ENCODE peak calls at places on chromosomes 7 and 10, in four cellular contexts. X is GM23338, J is neural progenitor cell, Q is GM23248. U is an unnamed sample.

GRCh38 chr7:7808156-7808555 is 89.7 kb upstream of the RPA3 start:
- DNase-seq in X (no peak), J (no peak), Q (peak), U (no peak)

GRCh38 chr10:71631007-71631859 is 88.3 kb downstream of the C10orf105 start:
- DNase-seq in X (peak), Q (no peak), J (peak), U (no peak)

GRCh38 chr10:74056081-74056818 is 58.3 kb downstream of the VCL start:
- DNase-seq in Q (peak), X (no peak), J (no peak), U (no peak)

GRCh38 chr7:138226001-138226476 is 149.8 kb downstream of the AKR1D1 start:
- DNase-seq in X (no peak), Q (peak), J (no peak), U (no peak)

GRCh38 chr10:75424553-75424952 is 6.9 kb upstream of the LRMDA start:
- DNase-seq in X (no peak), Q (no peak), J (no peak), U (no peak)

GRCh38 chr7:18861514-18861913 is 255.9 kb downstream of the TWIST1 start:
- DNase-seq in J (no peak), Q (peak), X (no peak), U (no peak)

GRCh38 chr10:326350-326749 is 191.1 kb downstream of the ZMYND11 start:
- DNase-seq in X (no peak), Q (no peak), J (peak), U (no peak)

GRCh38 chr10:3067859-3068179 is 471 bp downstream of the PFKP start:
- DNase-seq in J (peak), X (peak), Q (no peak), U (peak)

GRCh38 chr10:18021725-18022480 is 70.2 kb downstream of the SLC39A12 start:
- DNase-seq in Q (no peak), X (no peak), J (no peak), U (no peak)

GRCh38 chr7:108016841-108017775 is 14.1 kb upstream of the LAMB1 start:
- DNase-seq in J (no peak), X (peak), Q (peak), U (peak)

GRCh38 chr10:61623101-61623500 is 39.6 kb upstream of the CABCOCO1 start:
- DNase-seq in X (no peak), J (no peak), Q (no peak), U (no peak)

GRCh38 chr7:29853072-29853471 is 46.8 kb downstream of the WIPF3 start:
- DNase-seq in Q (no peak), J (no peak), X (no peak), U (no peak)

GRCh38 chr7:78562191-78562590 is 763.6 kb downstream of the PHTF2 start:
- DNase-seq in Q (peak), X (no peak), J (no peak), U (no peak)

GRCh38 chr7:96316949-96317348 is 4.9 kb downstream of the SLC25A13 start:
- DNase-seq in Q (no peak), J (no peak), X (peak), U (no peak)

DNA sequence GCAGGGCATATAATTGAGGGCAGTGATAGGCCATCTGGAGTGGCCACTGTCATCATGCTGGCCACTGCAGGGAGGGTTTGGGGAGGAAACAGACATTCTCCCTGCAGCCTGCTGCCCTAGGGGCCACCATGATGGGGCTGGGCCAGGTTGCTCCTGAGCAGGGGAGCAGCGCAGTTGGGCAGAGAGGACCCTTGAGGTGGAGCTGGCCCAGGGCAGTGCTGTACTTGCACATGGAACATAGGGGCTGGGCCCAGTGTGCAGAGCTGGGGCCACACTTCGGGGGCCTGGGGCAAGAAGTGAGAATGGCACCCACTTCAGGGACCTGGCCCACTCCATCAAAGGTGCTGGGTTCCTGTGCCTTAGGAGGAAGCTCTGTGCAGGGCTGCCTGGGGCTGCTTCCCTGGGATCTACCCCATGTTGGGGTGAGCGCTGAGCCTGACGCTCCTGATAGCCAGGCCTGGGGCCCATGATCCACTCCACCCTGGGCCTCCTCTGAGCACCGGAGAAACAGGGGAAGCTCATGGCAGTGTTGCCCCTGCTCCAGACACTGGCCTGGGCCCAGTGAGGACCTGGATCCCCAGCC is 21.3 kb upstream of the NUB1 start:
- DNase-seq in J (no peak), X (no peak), Q (no peak), U (no peak)
- TF ChIP-seq EZH2phosphoT487 in J (no peak), X (no peak), Q (no peak), U (no peak)

GRCh38 chr10:21514101-21514807 is 11.2 kb downstream of the SKIDA1 start:
- DNase-seq in X (no peak), Q (no peak), J (no peak), U (no peak)
- H3K4me3 ChIP-seq in X (peak), Q (no peak), J (peak), U (no peak)

DNA sequence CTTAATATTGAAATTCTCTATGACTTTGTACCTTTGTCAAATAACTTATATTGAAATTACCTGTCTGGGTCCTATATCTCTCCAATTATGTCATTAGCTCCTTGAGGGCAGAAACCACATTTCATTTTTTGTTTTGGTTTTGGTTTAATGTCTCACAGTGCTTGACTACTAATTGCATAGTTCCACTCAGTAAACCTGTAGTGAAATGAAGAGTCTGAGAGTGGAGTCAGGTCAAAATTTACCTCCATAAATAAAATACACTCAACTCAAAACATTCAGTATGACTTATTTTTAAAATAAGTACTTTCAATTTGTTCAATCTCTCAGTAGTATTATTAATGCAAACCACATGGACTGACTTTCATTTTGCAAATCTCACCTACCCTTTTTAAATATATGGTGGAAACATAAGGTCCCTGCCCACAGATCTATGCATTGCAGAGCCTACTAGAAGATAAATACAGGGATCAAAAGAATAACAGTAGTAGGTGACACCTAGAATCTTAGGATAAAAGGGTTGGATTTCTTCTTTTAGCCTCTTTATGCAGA is 32.5 kb downstream of the PDE1C start:
- DNase-seq in J (no peak), X (no peak), Q (no peak), U (no peak)
- TF ChIP-seq EZH2phosphoT487 in J (no peak), X (no peak), Q (no peak), U (no peak)

GRCh38 chr7:2809903-2810628 is 34.0 kb downstream of the GNA12 start:
- DNase-seq in J (no peak), Q (peak), X (peak), U (no peak)

GRCh38 chr7:2812831-2813230 is 31.3 kb downstream of the GNA12 start:
- DNase-seq in Q (no peak), X (peak), J (no peak), U (no peak)

GRCh38 chr7:2810682-2811471 is 33.2 kb downstream of the GNA12 start:
- DNase-seq in X (peak), J (no peak), Q (no peak), U (no peak)

GRCh38 chr7:2812119-2812487 is 32.0 kb downstream of the GNA12 start:
- DNase-seq in X (no peak), Q (no peak), J (no peak), U (no peak)

DNA sequence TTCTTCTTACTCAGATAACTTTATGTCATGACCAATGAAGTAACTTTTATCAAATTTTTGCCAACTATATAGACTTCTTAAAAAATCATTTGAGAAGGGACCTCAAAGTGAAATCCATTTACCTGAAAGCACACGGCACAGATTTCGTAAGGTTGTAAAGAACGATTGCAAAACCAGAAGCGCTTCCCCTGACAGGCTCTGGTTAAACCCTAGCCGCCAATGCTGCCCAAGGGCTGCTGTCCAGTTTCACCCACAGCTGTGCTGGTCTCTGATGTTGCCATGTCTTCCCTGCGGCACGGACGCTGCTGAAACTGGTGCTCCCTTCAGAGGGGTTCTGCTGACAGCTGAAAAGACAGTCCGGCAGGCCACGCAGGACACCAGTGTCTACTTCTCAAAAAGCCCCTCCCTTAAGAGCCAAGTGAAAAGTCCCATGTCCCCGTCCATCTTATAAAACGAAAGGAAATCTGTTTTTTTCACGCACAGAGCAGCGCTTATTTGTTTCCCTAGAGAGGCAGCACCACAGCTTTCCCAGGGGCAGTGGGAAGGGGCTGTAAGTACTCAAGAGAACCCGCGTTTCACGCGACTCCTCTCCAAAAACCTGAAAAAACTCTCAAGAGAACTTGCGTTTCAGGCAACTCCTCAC is 32.5 kb downstream of the GNA12 start:
- DNase-seq in X (peak), Q (no peak), J (no peak), U (no peak)
- H3K4me3 ChIP-seq in X (no peak), Q (no peak), J (no peak), U (no peak)

U was measured in OCI-LY7.